ENCODE peak calls at places on chromosomes 1 and 21, in six cellular contexts. M is HepG2, I is SK-N-SH, Y is GM12878, H is H1, R is K562. N is an unnamed sample.

GRCh38 chr1:114700026-114700600 is 4.8 kb upstream of the AMPD1 start:
- DNase-seq in M (no peak), I (no peak), Y (no peak), H (no peak), R (no peak), N (no peak)

GRCh38 chr1:185861630-185862029 is 127.4 kb downstream of the HMCN1 start:
- DNase-seq in M (no peak), I (no peak), Y (no peak), H (no peak), R (no peak), N (no peak)

GRCh38 chr1:77316006-77316405 is 34.2 kb downstream of the AK5 start:
- DNase-seq in M (no peak), I (no peak), Y (no peak), H (no peak), R (no peak), N (no peak)

GRCh38 chr1:175287849-175288248 is 95.3 kb upstream of the KIAA0040 start:
- DNase-seq in M (no peak), I (no peak), Y (no peak), H (no peak), R (no peak), N (no peak)

GRCh38 chr1:110962892-110963665 is 643 bp downstream of the LRIF1 start:
- DNase-seq in M (peak; percentile 61), I (peak; percentile 42), Y (peak; percentile 48), H (peak; percentile 74), R (peak; percentile 92), N (peak; percentile 78)

GRCh38 chr1:195664628-195665027 is 943.6 kb downstream of the KCNT2 start:
- DNase-seq in M (no peak), I (no peak), Y (no peak), H (no peak), R (no peak), N (no peak)

GRCh38 chr1:54409156-54410142 is 3.3 kb upstream of the SSBP3 start:
- DNase-seq in M (no peak), I (no peak), Y (peak; percentile 48), H (no peak), R (peak; percentile 87), N (no peak)

GRCh38 chr1:53685272-53686051 is 53.5 kb downstream of the GLIS1 start:
- DNase-seq in M (peak; percentile 32), I (peak; percentile 85), Y (no peak), H (no peak), R (no peak), N (no peak)

GRCh38 chr1:171179323-171180227 is 5.5 kb upstream of the FMO2 start:
- DNase-seq in M (no peak), I (no peak), Y (no peak), H (no peak), R (no peak), N (no peak)

GRCh38 chr21:37273440-37273839 is 6.3 kb upstream of the VPS26C start:
- DNase-seq in M (no peak), I (no peak), Y (no peak), H (no peak), R (peak; percentile 30), N (no peak)

GRCh38 chr1:29236743-29236992 is 346 bp downstream of the PTPRU start:
- DNase-seq in M (no peak), I (no peak), Y (no peak), H (no peak), R (no peak), N (no peak)

GRCh38 chr1:5617179-5618015 is 374.8 kb downstream of the NPHP4 start:
- DNase-seq in M (no peak), I (no peak), Y (no peak), H (no peak), R (no peak), N (no peak)

GRCh38 chr21:37220433-37220980 is 46.6 kb downstream of the VPS26C start:
- DNase-seq in M (peak; percentile 48), I (peak; percentile 82), Y (no peak), H (no peak), R (no peak), N (peak; percentile 47)

GRCh38 chr21:43201491-43201890 is 32.7 kb downstream of the CRYAA start:
- DNase-seq in M (no peak), I (no peak), Y (no peak), H (no peak), R (no peak), N (no peak)

GRCh38 chr1:86714159-86714558 is 9.8 kb downstream of the SH3GLB1 start:
- DNase-seq in M (peak; percentile 7), I (no peak), Y (no peak), H (no peak), R (no peak), N (no peak)

GRCh38 chr1:118842462-118843201 is 145.5 kb downstream of the TBX15 start:
- DNase-seq in M (no peak), I (no peak), Y (no peak), H (no peak), R (no peak), N (no peak)

GRCh38 chr1:162193201-162193600 is 123.7 kb downstream of the NOS1AP start:
- DNase-seq in M (no peak), I (no peak), Y (no peak), H (no peak), R (no peak), N (no peak)

GRCh38 chr1:22380024-22380785 is 71.4 kb upstream of the ZBTB40 start:
- DNase-seq in M (no peak), I (no peak), Y (no peak), H (no peak), R (peak; percentile 65), N (no peak)

GRCh38 chr1:183632087-183632486 is 3.5 kb downstream of the ARPC5 start:
- DNase-seq in M (peak; percentile 44), I (no peak), Y (no peak), H (no peak), R (no peak), N (no peak)

GRCh38 chr1:100322436-100323211 is 29.7 kb upstream of the CDC14A start:
- DNase-seq in M (peak; percentile 52), I (no peak), Y (no peak), H (no peak), R (no peak), N (no peak)

GRCh38 chr1:18085387-18086074 is 22.1 kb upstream of the IGSF21 start:
- DNase-seq in M (no peak), I (peak; percentile 23), Y (no peak), H (no peak), R (no peak), N (no peak)

GRCh38 chr1:164707868-164708331 is 148.9 kb downstream of the PBX1 start:
- DNase-seq in M (no peak), I (no peak), Y (no peak), H (no peak), R (peak; percentile 16), N (no peak)

GRCh38 chr1:227003163-227003562 is 63.1 kb downstream of the COQ8A start:
- DNase-seq in M (no peak), I (no peak), Y (no peak), H (no peak), R (no peak), N (no peak)

GRCh38 chr1:75472971-75473603 is 137.8 kb downstream of the SLC44A5 start:
- DNase-seq in M (no peak), I (no peak), Y (no peak), H (no peak), R (peak; percentile 12), N (no peak)

GRCh38 chr1:23475134-23475628 is 8.8 kb downstream of the ASAP3 start:
- DNase-seq in M (no peak), I (no peak), Y (no peak), H (no peak), R (peak; percentile 42), N (no peak)

GRCh38 chr1:212688338-212689047 is 11.1 kb downstream of the BATF3 start:
- DNase-seq in M (no peak), I (no peak), Y (no peak), H (no peak), R (no peak), N (no peak)

GRCh38 chr21:19237603-19238002 is 834.0 kb upstream of the TMPRSS15 start:
- DNase-seq in M (no peak), I (no peak), Y (no peak), H (no peak), R (no peak), N (no peak)

GRCh38 chr1:199089393-199090122 is 450.7 kb downstream of the PTPRC start:
- DNase-seq in M (no peak), I (no peak), Y (peak; percentile 60), H (no peak), R (no peak), N (no peak)

GRCh38 chr1:49686107-49686506 is 337.6 kb downstream of the AGBL4 start:
- DNase-seq in M (no peak), I (peak; percentile 24), Y (no peak), H (no peak), R (no peak), N (no peak)

GRCh38 chr1:1356166-1356795 is 2.1 kb downstream of the MXRA8 start:
- DNase-seq in M (no peak), I (no peak), Y (no peak), H (no peak), R (no peak), N (no peak)

GRCh38 chr1:1356796-1357401 is 1.5 kb downstream of the MXRA8 start:
- DNase-seq in M (no peak), I (no peak), Y (no peak), H (no peak), R (no peak), N (no peak)

GRCh38 chr1:1353389-1354151 is 4.4 kb upstream of the DVL1 start:
- DNase-seq in M (no peak), I (no peak), Y (no peak), H (peak; percentile 78), R (no peak), N (no peak)

GRCh38 chr1:1354271-1355247 is 3.8 kb downstream of the MXRA8 start:
- DNase-seq in M (no peak), I (peak; percentile 63), Y (no peak), H (peak; percentile 69), R (no peak), N (no peak)

GRCh38 chr1:1355376-1355775 is 3.0 kb downstream of the MXRA8 start:
- DNase-seq in M (no peak), I (peak; percentile 87), Y (no peak), H (peak; percentile 74), R (no peak), N (no peak)
- TF ChIP-seq GABPA in M (no peak), I (no peak), Y (no peak), H (no peak), R (no peak), N (no peak)

GRCh38 chr1:109687641-109688499 is at the start of gene GSTM1:
- DNase-seq in M (no peak), I (no peak), Y (peak; percentile 25), H (peak; percentile 89), R (no peak), N (peak; percentile 22)
- H3K4me3 ChIP-seq in M (no peak within 1 kb of the TSS), I (no peak within 1 kb of the TSS), Y (peak within 1 kb of the TSS; percentile 71), H (peak within 1 kb of the TSS; percentile 46), R (no peak within 1 kb of the TSS), N (peak within 1 kb of the TSS; percentile 25)

DNA sequence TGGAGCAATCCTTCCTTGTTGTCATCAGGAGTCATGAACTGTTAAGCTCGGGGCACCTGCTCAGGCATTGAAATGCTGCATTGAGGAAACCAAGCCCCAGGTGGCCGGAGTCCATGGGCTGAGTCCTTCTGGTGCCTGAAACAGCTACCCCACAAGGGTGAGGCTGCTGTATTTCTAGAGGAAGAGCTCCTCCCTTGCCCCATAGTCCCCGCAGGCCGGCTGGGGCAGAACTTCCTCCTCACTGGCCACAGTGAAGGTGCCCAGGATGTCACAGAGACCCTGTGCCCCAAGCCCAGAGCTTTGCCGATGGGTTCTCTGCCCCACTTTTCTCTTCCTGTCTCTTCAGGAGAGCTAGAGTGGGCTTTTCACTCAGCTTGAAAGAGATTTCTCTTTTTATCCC is 80.8 kb upstream of the GCLM start:
- DNase-seq in M (no peak), I (no peak), Y (no peak), H (no peak), R (no peak), N (peak; percentile 37)
- TF ChIP-seq GABPA in M (no peak), I (no peak), Y (no peak), H (no peak), R (no peak), N (no peak)

GRCh38 chr1:160709715-160710114 is 1.9 kb downstream of the CD48 start:
- DNase-seq in M (no peak), I (no peak), Y (no peak), H (no peak), R (no peak), N (no peak)
- H3K4me3 ChIP-seq in M (no peak overlapping the region), I (no peak overlapping the region), Y (peak overlapping the region; percentile 93), H (no peak overlapping the region), R (no peak overlapping the region), N (peak overlapping the region; percentile 7)